ENCODE peak calls at places on chromosomes 3 and 15, in seven cellular contexts. A, Z, G, W, P, K and R are unnamed samples.

GRCh38 chr3:140290105-140290504 is 355.1 kb downstream of the CLSTN2 start:
- DNase-seq in K (no peak), Z (no peak), P (no peak), W (no peak), A (no peak), G (no peak), R (no peak)

GRCh38 chr15:52496776-52497470 is 31.8 kb downstream of the MYO5A start:
- DNase-seq in W (no peak), P (no peak), K (peak), G (no peak), Z (no peak), A (no peak), R (no peak)

GRCh38 chr3:123658118-123658859 is 73.4 kb upstream of the HACD2 start:
- DNase-seq in P (peak), A (peak), W (no peak), Z (peak), K (no peak), G (no peak), R (no peak)

GRCh38 chr15:28984421-28985375 is 98.9 kb downstream of the APBA2 start:
- DNase-seq in K (no peak), G (no peak), A (no peak), Z (no peak), W (no peak), P (no peak), R (no peak)

GRCh38 chr15:41904487-41905359 is 10.9 kb upstream of the SPTBN5 start:
- DNase-seq in K (peak), G (peak), Z (peak), P (peak), A (peak), W (peak), R (peak)

GRCh38 chr3:148147896-148148295 is 549.8 kb upstream of the AGTR1 start:
- DNase-seq in W (no peak), A (no peak), Z (no peak), G (no peak), K (no peak), P (no peak), R (no peak)

GRCh38 chr3:14386254-14386653 is 16.2 kb upstream of the SLC6A6 start:
- DNase-seq in A (no peak), Z (no peak), K (no peak), P (no peak), G (no peak), W (no peak), R (no peak)

GRCh38 chr3:128506721-128507120 is 13.7 kb upstream of the GATA2 start:
- DNase-seq in Z (no peak), A (no peak), G (no peak), W (no peak), K (no peak), P (no peak), R (no peak)

GRCh38 chr3:78048698-78049097 is 1008.8 kb downstream of the ROBO2 start:
- DNase-seq in P (no peak), K (no peak), W (no peak), Z (no peak), G (no peak), A (no peak), R (no peak)

GRCh38 chr3:13532085-13532484 is 16.8 kb upstream of the FBLN2 start:
- DNase-seq in W (no peak), K (no peak), G (peak), P (peak), Z (no peak), A (no peak), R (no peak)

GRCh38 chr15:69013726-69014406 is 629 bp upstream of the NOX5 start:
- DNase-seq in Z (no peak), K (no peak), W (no peak), P (no peak), G (no peak), A (no peak), R (no peak)

GRCh38 chr3:6844723-6845122 is 16.2 kb upstream of the GRM7 start:
- DNase-seq in Z (no peak), W (no peak), A (no peak), K (no peak), P (no peak), G (no peak), R (no peak)

GRCh38 chr3:66023728-66024390 is 14.9 kb downstream of the MAGI1 start:
- DNase-seq in Z (no peak), A (no peak), W (no peak), P (no peak), G (no peak), K (no peak), R (no peak)

GRCh38 chr3:193515884-193516438 is 38.7 kb downstream of the ATP13A4 start:
- DNase-seq in K (no peak), G (no peak), P (no peak), A (no peak), W (no peak), Z (no peak), R (no peak)

GRCh38 chr3:195209836-195210551 is 61.0 kb downstream of the XXYLT1 start:
- DNase-seq in A (peak), Z (no peak), W (no peak), P (peak), G (no peak), K (no peak), R (no peak)

GRCh38 chr15:100405179-100405578 is 63.4 kb upstream of the ADAMTS17 start:
- DNase-seq in G (no peak), P (no peak), K (no peak), W (no peak), A (no peak), Z (no peak), R (no peak)

GRCh38 chr15:79829950-79830349 is 66.9 kb downstream of the MTHFS start:
- DNase-seq in A (no peak), K (no peak), Z (no peak), P (no peak), G (no peak), W (no peak), R (no peak)

GRCh38 chr15:62392411-62392810 is 227.3 kb upstream of the C2CD4B start:
- DNase-seq in G (no peak), P (no peak), Z (no peak), A (no peak), K (no peak), W (no peak), R (no peak)

GRCh38 chr3:108562565-108562964 is 26.7 kb downstream of the CIP2A start:
- DNase-seq in A (no peak), P (no peak), Z (no peak), K (no peak), G (no peak), W (no peak), R (no peak)

GRCh38 chr15:56737791-56738190 is 4.5 kb upstream of the ZNF280D start:
- DNase-seq in G (no peak), P (no peak), W (no peak), K (no peak), A (no peak), Z (no peak), R (no peak)

GRCh38 chr3:172125963-172126403 is 86.6 kb downstream of the FNDC3B start:
- DNase-seq in W (peak), G (no peak), K (no peak), Z (peak), P (peak), A (no peak), R (no peak)

GRCh38 chr15:93043621-93044300 is 45.2 kb downstream of the RGMA start:
- DNase-seq in Z (no peak), P (no peak), K (no peak), W (no peak), A (no peak), G (peak), R (no peak)

GRCh38 chr3:98695816-98696215 is 67.3 kb upstream of the ST3GAL6 start:
- DNase-seq in Z (no peak), A (no peak), K (no peak), G (no peak), W (no peak), P (no peak), R (no peak)

GRCh38 chr3:74349035-74349434 is 265.4 kb downstream of the CNTN3 start:
- DNase-seq in G (no peak), K (no peak), Z (no peak), P (no peak), A (no peak), W (no peak), R (no peak)

GRCh38 chr3:128685001-128685726 is 34.5 kb upstream of the RPN1 start:
- DNase-seq in W (no peak), A (no peak), P (no peak), K (no peak), G (peak), Z (no peak), R (no peak)

GRCh38 chr15:78299302-78300102 is at the start of gene SKIC8:
- DNase-seq in P (peak), Z (peak), W (peak), G (peak), A (peak), K (peak), R (peak)

GRCh38 chr3:190580443-190580842 is 66.6 kb downstream of the IL1RAP start:
- DNase-seq in P (no peak), W (no peak), G (no peak), K (no peak), Z (no peak), A (no peak), R (no peak)

GRCh38 chr15:75620776-75621536 is 4.6 kb downstream of the SNUPN start:
- DNase-seq in Z (peak), P (peak), K (no peak), A (peak), W (peak), G (peak), R (no peak)

GRCh38 chr3:169945313-169945712 is 21.3 kb upstream of the SEC62 start:
- DNase-seq in P (no peak), W (no peak), K (no peak), G (peak), A (no peak), Z (peak), R (peak)

GRCh38 chr3:45137656-45138181 is 8.5 kb downstream of the CDCP1 start:
- DNase-seq in G (no peak), W (peak), Z (no peak), P (no peak), A (no peak), K (no peak), R (no peak)

GRCh38 chr15:51077565-51078153 is 17.0 kb downstream of the TNFAIP8L3 start:
- DNase-seq in A (peak), W (peak), K (no peak), G (peak), P (peak), Z (peak), R (peak)

GRCh38 chr3:105729662-105730061 is 139.2 kb downstream of the CBLB start:
- DNase-seq in K (no peak), G (no peak), P (no peak), Z (no peak), W (no peak), A (no peak), R (no peak)

GRCh38 chr3:26505399-26505798 is 117.2 kb upstream of the LRRC3B start:
- DNase-seq in P (no peak), W (no peak), G (no peak), A (no peak), Z (no peak), K (no peak), R (no peak)

GRCh38 chr15:83971967-83972366 is 263.6 kb upstream of the GOLGA6L4 start:
- DNase-seq in A (no peak), K (no peak), P (no peak), W (no peak), Z (no peak), G (no peak), R (no peak)

GRCh38 chr3:142866841-142867631 is 21.8 kb downstream of the PCOLCE2 start:
- DNase-seq in W (peak), Z (peak), K (peak), G (no peak), P (no peak), A (no peak), R (no peak)

GRCh38 chr3:197801801-197802504 is 10.9 kb downstream of the LRCH3 start:
- DNase-seq in P (no peak), W (no peak), K (no peak), A (no peak), G (no peak), Z (no peak), R (no peak)

GRCh38 chr3:183116051-183116614 is 16.8 kb upstream of the MCCC1 start:
- DNase-seq in Z (peak), G (peak), A (no peak), K (no peak), W (peak), P (no peak), R (peak)

GRCh38 chr3:10970306-10970979 is 22.1 kb upstream of the SLC6A1 start:
- DNase-seq in K (no peak), G (peak), Z (no peak), A (no peak), W (no peak), P (no peak), R (no peak)

GRCh38 chr3:8937064-8938020 is 25.9 kb downstream of the RAD18 start:
- DNase-seq in W (no peak), K (peak), Z (no peak), G (no peak), A (no peak), P (no peak), R (no peak)
- H3K27ac ChIP-seq in W (peak), K (peak), Z (no peak), G (peak), A (no peak), P (no peak), R (no peak)

DNA sequence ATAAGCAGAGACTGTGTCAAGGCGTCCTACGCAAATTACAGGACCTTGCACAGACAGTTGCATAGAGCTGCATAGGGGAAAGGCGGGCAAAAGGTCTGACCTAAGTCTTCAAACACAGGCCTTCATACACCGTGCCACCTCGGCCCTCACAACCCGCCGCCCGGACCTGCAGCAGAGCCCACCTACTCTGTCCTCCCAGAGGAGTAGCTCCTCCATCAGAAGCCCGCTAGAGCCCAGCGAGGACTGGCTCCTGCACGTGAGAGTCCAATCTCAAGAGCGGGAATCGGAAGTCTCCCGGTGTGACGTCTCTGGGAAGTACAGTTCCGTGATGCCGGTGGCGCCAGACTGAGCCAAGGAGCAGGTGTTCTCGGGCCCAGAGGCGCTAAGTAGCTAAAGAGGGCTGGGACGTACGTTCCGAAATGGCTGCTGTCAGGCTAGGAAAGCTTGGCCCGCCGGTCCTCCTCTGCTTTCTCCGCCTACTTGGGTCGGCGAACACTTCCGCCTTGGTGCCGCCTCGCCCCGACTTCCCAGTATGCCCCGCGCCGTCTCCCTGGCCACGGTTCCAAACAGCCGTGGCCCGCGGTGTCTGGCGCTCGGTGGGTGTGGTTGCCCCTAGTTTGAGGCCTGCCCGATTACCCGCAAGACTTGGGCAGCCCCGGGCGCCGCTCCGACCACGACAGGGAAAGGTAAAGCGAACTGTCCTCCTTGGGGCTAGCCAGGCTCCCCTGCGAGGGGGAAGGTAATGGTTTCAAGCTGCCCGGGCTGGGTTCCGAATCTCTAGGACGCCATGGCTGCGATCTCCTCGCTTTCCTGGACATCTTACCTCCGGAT is at the start of the genes ASTE1 and NEK11:
- DNase-seq in A (peak), W (peak), P (peak), G (peak), K (peak), Z (peak), R (peak)
- TF ChIP-seq POLR2A in A (peak), W (peak), P (no peak), G (no peak), K (peak), Z (no peak), R (peak)

DNA sequence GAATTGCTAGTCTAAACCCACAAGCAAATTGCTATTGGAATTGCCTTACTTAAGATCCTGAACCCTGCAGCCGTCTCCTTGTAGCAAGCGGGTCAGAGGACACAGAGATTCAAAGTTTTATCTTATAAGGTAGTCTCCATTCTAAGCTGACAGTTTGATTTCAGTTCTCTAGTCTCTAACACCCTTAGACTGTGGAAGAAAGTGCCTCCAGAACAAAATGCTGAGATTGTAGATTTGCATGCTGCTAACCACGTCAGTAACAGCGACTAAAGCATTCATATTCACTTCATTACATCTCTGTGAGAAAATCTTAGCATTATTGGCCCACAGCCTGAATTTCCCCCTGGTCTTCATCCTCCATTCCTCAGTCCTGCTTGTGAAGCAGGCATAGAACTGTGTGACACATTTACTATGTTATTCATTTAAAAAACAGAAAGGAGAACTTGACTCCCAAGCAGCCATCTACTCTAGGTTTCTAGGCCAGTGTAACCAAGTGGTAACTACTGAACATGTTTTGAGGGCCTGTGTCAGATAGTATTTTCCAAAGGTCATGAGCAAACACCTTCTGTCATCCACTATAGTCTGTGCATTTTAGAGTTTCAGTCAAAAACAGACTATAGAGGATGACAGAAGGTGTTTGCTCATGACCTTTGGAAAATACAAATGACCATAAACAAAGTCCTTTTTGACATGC is 27.4 kb downstream of the ARIH2 start:
- DNase-seq in Z (no peak), K (no peak), P (no peak), A (no peak), G (no peak), W (no peak), R (no peak)
- H3K27ac ChIP-seq in Z (no peak), K (no peak), P (no peak), A (no peak), G (peak), W (no peak), R (no peak)

DNA sequence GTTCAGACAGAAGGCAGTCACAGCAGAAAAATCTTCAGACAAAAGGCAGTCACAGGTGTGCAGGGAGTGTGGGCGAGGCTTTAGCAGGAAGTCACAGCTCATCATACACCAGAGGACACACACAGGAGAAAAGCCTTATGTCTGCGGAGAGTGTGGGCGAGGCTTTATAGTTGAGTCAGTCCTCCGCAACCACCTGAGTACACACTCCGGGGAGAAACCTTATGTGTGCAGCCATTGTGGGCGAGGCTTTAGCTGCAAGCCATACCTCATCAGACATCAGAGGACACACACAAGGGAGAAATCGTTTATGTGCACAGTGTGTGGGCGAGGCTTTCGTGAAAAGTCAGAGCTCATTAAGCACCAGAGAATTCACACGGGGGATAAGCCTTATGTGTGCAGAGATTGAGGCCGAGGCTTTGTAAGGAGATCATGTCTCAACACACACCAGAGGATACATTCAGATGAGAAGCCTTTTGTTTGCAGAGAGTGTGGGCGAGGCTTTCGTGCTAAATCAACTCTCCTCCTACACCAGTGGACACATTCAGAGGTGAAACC is 27.6 kb downstream of the ZNF589 start:
- DNase-seq in Z (peak), P (no peak), A (no peak), K (no peak), W (no peak), G (no peak), R (peak)
- TF ChIP-seq POLR2A in Z (no peak), P (no peak), A (no peak), K (no peak), W (no peak), G (no peak), R (no peak)